ENCODE peak calls at places on chromosomes 5 and 9, in eight cellular contexts. X is K562; N is T-helper 2 cell; L is endothelial cell; P is epithelial cell of esophagus; E is activated CD4-positive, alpha-beta memory T cell treated with anti-CD3 and anti-CD28 coated beads, Interleukin-2, amount 10 ng/mL, durations not matched to agents 7 days and 5 days; C is NCI-H1092 treated with DMSO at 0.1 percent for 48 hours; V is HTR-8/SVneo. D is an unnamed sample.

GRCh38 chr5:148910686-148911361 is 84.4 kb downstream of the ADRB2 start:
- DNase-seq in X (no peak), N (no peak), L (no peak), P (peak; percentile 76), E (no peak), C (no peak), V (peak; percentile 35), D (no peak)

GRCh38 chr9:37529111-37529510 is 43.4 kb downstream of the POLR1E start:
- DNase-seq in X (no peak), N (peak; percentile 20), L (no peak), P (peak; percentile 92), E (peak; percentile 85), C (no peak), V (no peak), D (no peak)

GRCh38 chr9:101691657-101692056 is 46.8 kb downstream of the GRIN3A start:
- DNase-seq in X (no peak), N (no peak), L (no peak), P (no peak), E (no peak), C (no peak), V (no peak), D (no peak)

GRCh38 chr5:10452768-10453331 is 11.2 kb downstream of the ROPN1L start:
- DNase-seq in X (peak; percentile 72), N (no peak), L (peak; percentile 26), P (peak; percentile 88), E (peak; percentile 26), C (peak; percentile 58), V (peak; percentile 97), D (peak; percentile 48)

GRCh38 chr9:15909297-15909696 is 356.5 kb downstream of the CCDC171 start:
- DNase-seq in X (no peak), N (no peak), L (no peak), P (no peak), E (no peak), C (no peak), V (no peak), D (no peak)

GRCh38 chr5:68661237-68661636 is 432.6 kb upstream of the SLC30A5 start:
- DNase-seq in X (peak; percentile 16), N (no peak), L (peak; percentile 29), P (peak; percentile 62), E (no peak), C (no peak), V (peak; percentile 27), D (no peak)

GRCh38 chr9:134894136-134894860 is 13.7 kb downstream of the FCN2 start:
- DNase-seq in X (no peak), N (no peak), L (no peak), P (no peak), E (peak; percentile 1), C (no peak), V (no peak), D (no peak)

GRCh38 chr5:37721447-37721871 is 118.4 kb downstream of the GDNF start:
- DNase-seq in X (no peak), N (no peak), L (no peak), P (no peak), E (peak; percentile 29), C (no peak), V (no peak), D (no peak)

GRCh38 chr9:94985649-94986048 is 259.1 kb downstream of the AOPEP start:
- DNase-seq in X (peak; percentile 25), N (no peak), L (no peak), P (peak; percentile 44), E (no peak), C (no peak), V (no peak), D (no peak)

GRCh38 chr5:82106806-82107205 is 135.0 kb downstream of the ATG10 start:
- DNase-seq in X (no peak), N (no peak), L (no peak), P (no peak), E (no peak), C (no peak), V (no peak), D (no peak)

GRCh38 chr5:58184910-58185309 is 275.0 kb downstream of the PLK2 start:
- DNase-seq in X (no peak), N (no peak), L (no peak), P (peak; percentile 55), E (no peak), C (no peak), V (peak; percentile 25), D (peak; percentile 20)

GRCh38 chr9:125933056-125933455 is 185.9 kb downstream of the PBX3 start:
- DNase-seq in X (no peak), N (no peak), L (no peak), P (peak; percentile 59), E (no peak), C (no peak), V (no peak), D (no peak)

GRCh38 chr9:89153618-89154017 is 25.0 kb downstream of the SHC3 start:
- DNase-seq in X (no peak), N (no peak), L (no peak), P (peak; percentile 95), E (no peak), C (no peak), V (no peak), D (peak; percentile 83)

GRCh38 chr9:9061599-9061998 is 1262.0 kb upstream of the DMAC1 start:
- DNase-seq in X (no peak), N (no peak), L (no peak), P (no peak), E (no peak), C (peak; percentile 90), V (no peak), D (no peak)

GRCh38 chr9:116193636-116194035 is 40.0 kb downstream of the PAPPA start:
- DNase-seq in X (no peak), N (no peak), L (no peak), P (peak; percentile 60), E (no peak), C (no peak), V (peak; percentile 7), D (no peak)

GRCh38 chr9:33110686-33111085 is 34.2 kb upstream of the SMU1 start:
- DNase-seq in X (no peak), N (no peak), L (no peak), P (no peak), E (no peak), C (no peak), V (no peak), D (no peak)

GRCh38 chr9:68966496-68966944 is 47.4 kb downstream of the PRKACG start:
- DNase-seq in X (no peak), N (no peak), L (no peak), P (no peak), E (no peak), C (no peak), V (no peak), D (no peak)

GRCh38 chr9:79154806-79155205 is 417.0 kb upstream of the TLE4 start:
- DNase-seq in X (no peak), N (no peak), L (no peak), P (no peak), E (no peak), C (no peak), V (no peak), D (no peak)

GRCh38 chr9:136572003-136572595 is 26.3 kb upstream of the NOTCH1 start:
- DNase-seq in X (no peak), N (no peak), L (peak; percentile 57), P (peak; percentile 21), E (no peak), C (no peak), V (peak; percentile 84), D (no peak)

GRCh38 chr9:90029996-90030395 is 425.2 kb downstream of the GADD45G start:
- DNase-seq in X (no peak), N (no peak), L (no peak), P (peak; percentile 80), E (no peak), C (no peak), V (no peak), D (peak; percentile 48)

GRCh38 chr5:154103223-154103622 is 64.5 kb downstream of the MFAP3 start:
- DNase-seq in X (no peak), N (no peak), L (no peak), P (no peak), E (no peak), C (no peak), V (no peak), D (no peak)

GRCh38 chr9:32292611-32293010 is 91.8 kb upstream of the ACO1 start:
- DNase-seq in X (no peak), N (no peak), L (no peak), P (no peak), E (no peak), C (no peak), V (no peak), D (no peak)

GRCh38 chr5:135102716-135103696 is 69.0 kb upstream of the PITX1 start:
- DNase-seq in X (no peak), N (no peak), L (no peak), P (no peak), E (no peak), C (no peak), V (no peak), D (no peak)

GRCh38 chr9:133779081-133779480 is 40.9 kb upstream of the SARDH start:
- DNase-seq in X (no peak), N (no peak), L (no peak), P (no peak), E (no peak), C (no peak), V (no peak), D (no peak)

GRCh38 chr5:142861011-142861410 is 90.8 kb downstream of the ARHGAP26 start:
- DNase-seq in X (no peak), N (no peak), L (no peak), P (no peak), E (no peak), C (no peak), V (no peak), D (no peak)

GRCh38 chr9:88303785-88304495 is 84.3 kb upstream of the SPIN1 start:
- DNase-seq in X (no peak), N (no peak), L (no peak), P (peak; percentile 2), E (peak; percentile 78), C (no peak), V (no peak), D (no peak)

GRCh38 chr5:140310434-140310833 is 7.5 kb upstream of the PFDN1 start:
- DNase-seq in X (no peak), N (no peak), L (no peak), P (no peak), E (no peak), C (no peak), V (no peak), D (no peak)

GRCh38 chr9:79701651-79702050 is 129.9 kb downstream of the TLE4 start:
- DNase-seq in X (no peak), N (no peak), L (no peak), P (no peak), E (no peak), C (no peak), V (no peak), D (no peak)

GRCh38 chr9:132546148-132547051 is 36.0 kb upstream of the BARHL1 start:
- DNase-seq in X (peak; percentile 55), N (no peak), L (peak; percentile 43), P (no peak), E (no peak), C (peak; percentile 83), V (no peak), D (no peak)

GRCh38 chr5:151772029-151772867 is 494 bp downstream of the G3BP1 start:
- DNase-seq in X (peak; percentile 27), N (peak; percentile 13), L (peak; percentile 29), P (peak; percentile 37), E (peak; percentile 57), C (peak; percentile 35), V (no peak), D (no peak)